ENCODE peak calls at places on chromosomes 6 and 20, in six cellular contexts. One of them, this sample, is unnamed.

GRCh38 chr6:114133816-114134215 is 162.9 kb upstream of the HDAC2 start:
- DNase-seq in DND-41: no peak
- DNase-seq in choroid plexus epithelial cell: no peak
- DNase-seq in lower lobe of right lung: no peak
- DNase-seq in stomach: no peak
- DNase-seq in endothelial cell of umbilical vein: no peak
- DNase-seq in this sample: no peak

GRCh38 chr6:121443953-121444590 is 8.6 kb downstream of the GJA1 start:
- DNase-seq in stomach: no peak
- DNase-seq in choroid plexus epithelial cell: no peak
- DNase-seq in lower lobe of right lung: no peak
- DNase-seq in DND-41: no peak
- DNase-seq in endothelial cell of umbilical vein: peak
- DNase-seq in this sample: no peak

GRCh38 chr20:32359633-32360332 is 1.7 kb downstream of the ASXL1 start:
- DNase-seq in lower lobe of right lung: no peak
- DNase-seq in endothelial cell of umbilical vein: peak
- DNase-seq in stomach: no peak
- DNase-seq in choroid plexus epithelial cell: peak
- DNase-seq in DND-41: no peak
- DNase-seq in this sample: peak

GRCh38 chr6:92820531-92820930 is 598.8 kb downstream of the EPHA7 start:
- DNase-seq in choroid plexus epithelial cell: no peak
- DNase-seq in stomach: no peak
- DNase-seq in endothelial cell of umbilical vein: no peak
- DNase-seq in DND-41: no peak
- DNase-seq in lower lobe of right lung: no peak
- DNase-seq in this sample: peak

GRCh38 chr6:20454201-20454824 is 52.6 kb downstream of the E2F3 start:
- DNase-seq in endothelial cell of umbilical vein: no peak
- DNase-seq in stomach: no peak
- DNase-seq in lower lobe of right lung: no peak
- DNase-seq in DND-41: no peak
- DNase-seq in choroid plexus epithelial cell: no peak
- DNase-seq in this sample: no peak

GRCh38 chr20:63835031-63835858 is 4.2 kb upstream of the ZBTB46 start:
- DNase-seq in lower lobe of right lung: peak
- DNase-seq in DND-41: no peak
- DNase-seq in choroid plexus epithelial cell: peak
- DNase-seq in stomach: peak
- DNase-seq in endothelial cell of umbilical vein: peak
- DNase-seq in this sample: peak

GRCh38 chr6:134249759-134250602 is 67.9 kb downstream of the SGK1 start:
- DNase-seq in DND-41: no peak
- DNase-seq in lower lobe of right lung: no peak
- DNase-seq in stomach: no peak
- DNase-seq in endothelial cell of umbilical vein: peak
- DNase-seq in choroid plexus epithelial cell: peak
- DNase-seq in this sample: no peak

GRCh38 chr6:168867247-168868102 is 386.2 kb downstream of the THBS2 start:
- DNase-seq in DND-41: no peak
- DNase-seq in stomach: no peak
- DNase-seq in choroid plexus epithelial cell: no peak
- DNase-seq in endothelial cell of umbilical vein: no peak
- DNase-seq in lower lobe of right lung: no peak
- DNase-seq in this sample: no peak

GRCh38 chr20:62723351-62723750 is 14.7 kb downstream of the NTSR1 start:
- DNase-seq in DND-41: no peak
- DNase-seq in choroid plexus epithelial cell: no peak
- DNase-seq in stomach: peak
- DNase-seq in lower lobe of right lung: peak
- DNase-seq in endothelial cell of umbilical vein: peak
- DNase-seq in this sample: no peak

GRCh38 chr6:125095501-125096301 is 57.9 kb upstream of the TPD52L1 start:
- DNase-seq in endothelial cell of umbilical vein: peak
- DNase-seq in lower lobe of right lung: no peak
- DNase-seq in stomach: no peak
- DNase-seq in DND-41: no peak
- DNase-seq in choroid plexus epithelial cell: peak
- DNase-seq in this sample: no peak

GRCh38 chr6:53691667-53692133 is 26.1 kb upstream of the KLHL31 start:
- DNase-seq in endothelial cell of umbilical vein: no peak
- DNase-seq in lower lobe of right lung: no peak
- DNase-seq in DND-41: no peak
- DNase-seq in stomach: no peak
- DNase-seq in choroid plexus epithelial cell: no peak
- DNase-seq in this sample: no peak

GRCh38 chr6:149318581-149319286 is 1.2 kb downstream of the TAB2 start:
- DNase-seq in DND-41: no peak
- DNase-seq in lower lobe of right lung: no peak
- DNase-seq in choroid plexus epithelial cell: no peak
- DNase-seq in stomach: no peak
- DNase-seq in endothelial cell of umbilical vein: peak
- DNase-seq in this sample: peak

GRCh38 chr6:160269771-160270170 is 11.2 kb upstream of the SLC22A2 start:
- DNase-seq in endothelial cell of umbilical vein: no peak
- DNase-seq in DND-41: no peak
- DNase-seq in stomach: no peak
- DNase-seq in lower lobe of right lung: no peak
- DNase-seq in choroid plexus epithelial cell: no peak
- DNase-seq in this sample: no peak

GRCh38 chr6:158475344-158476302 is 84.3 kb upstream of the TMEM181 start:
- DNase-seq in DND-41: no peak
- DNase-seq in lower lobe of right lung: no peak
- DNase-seq in stomach: peak
- DNase-seq in choroid plexus epithelial cell: peak
- DNase-seq in endothelial cell of umbilical vein: peak
- DNase-seq in this sample: peak

GRCh38 chr20:19495905-19496703 is 262.0 kb upstream of the RIN2 start:
- DNase-seq in lower lobe of right lung: no peak
- DNase-seq in endothelial cell of umbilical vein: no peak
- DNase-seq in stomach: no peak
- DNase-seq in DND-41: no peak
- DNase-seq in choroid plexus epithelial cell: peak
- DNase-seq in this sample: no peak

DNA sequence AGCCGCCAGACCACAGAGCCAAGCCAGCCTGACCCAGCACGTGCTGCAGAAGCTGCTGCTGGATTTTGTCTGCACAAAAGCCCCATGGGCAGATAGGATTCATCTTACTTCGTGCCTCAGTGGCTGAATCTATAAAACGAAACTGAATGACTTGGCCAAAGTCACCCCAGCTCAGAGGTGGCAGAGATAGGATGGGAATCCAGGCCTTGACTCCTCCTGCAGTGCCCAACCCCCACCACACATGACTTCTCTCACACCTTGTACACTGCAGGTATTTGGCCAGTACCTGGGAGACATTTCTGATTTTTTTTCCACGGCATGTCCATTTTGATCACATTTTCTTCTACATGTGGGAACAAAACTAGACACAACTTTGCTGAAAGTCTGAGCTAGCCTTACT is 182.1 kb downstream of the ANKRD60 start:
- DNase-seq in choroid plexus epithelial cell: no peak
- DNase-seq in endothelial cell of umbilical vein: no peak
- DNase-seq in lower lobe of right lung: no peak
- DNase-seq in DND-41: no peak
- DNase-seq in stomach: no peak
- DNase-seq in this sample: no peak
- H3K4me3 ChIP-seq in choroid plexus epithelial cell: no peak
- H3K4me3 ChIP-seq in endothelial cell of umbilical vein: no peak
- H3K4me3 ChIP-seq in lower lobe of right lung: no peak
- H3K4me3 ChIP-seq in DND-41: no peak
- H3K4me3 ChIP-seq in stomach: no peak
- H3K4me3 ChIP-seq in this sample: no peak

DNA sequence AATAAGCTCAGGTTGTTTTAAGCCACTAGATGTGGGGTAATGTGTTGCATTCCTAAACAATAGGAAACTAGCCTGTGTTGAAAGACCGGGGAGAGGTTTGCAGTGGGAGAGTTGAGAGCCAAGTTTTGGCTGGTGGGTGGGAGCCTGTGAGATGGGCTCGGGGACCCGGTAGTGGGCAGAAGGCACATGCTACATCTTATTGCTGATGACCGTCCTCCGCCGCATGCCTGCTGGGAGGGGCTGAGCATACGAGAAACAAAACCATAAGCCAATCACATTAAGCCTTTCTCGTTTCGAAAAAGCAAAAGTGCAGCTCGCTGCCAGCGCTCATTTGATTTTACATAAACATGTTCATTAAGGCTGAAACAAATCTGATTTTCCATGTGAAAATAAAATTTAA is 57.4 kb upstream of the MPC1 start:
- DNase-seq in DND-41: no peak
- DNase-seq in endothelial cell of umbilical vein: no peak
- DNase-seq in stomach: no peak
- DNase-seq in lower lobe of right lung: no peak
- DNase-seq in choroid plexus epithelial cell: no peak
- DNase-seq in this sample: no peak
- TF ChIP-seq CTCF in DND-41: no peak
- TF ChIP-seq CTCF in endothelial cell of umbilical vein: no peak
- TF ChIP-seq CTCF in stomach: no peak
- TF ChIP-seq CTCF in lower lobe of right lung: no peak
- TF ChIP-seq CTCF in choroid plexus epithelial cell: no peak
- TF ChIP-seq CTCF in this sample: no peak

GRCh38 chr20:47785321-47785899 is at the start of gene SULF2:
- DNase-seq in lower lobe of right lung: no peak
- DNase-seq in choroid plexus epithelial cell: no peak
- DNase-seq in DND-41: no peak
- DNase-seq in stomach: peak
- DNase-seq in endothelial cell of umbilical vein: no peak
- DNase-seq in this sample: peak

GRCh38 chr20:47785900-47786762 is 850 bp upstream of the SULF2 start:
- DNase-seq in DND-41: no peak
- DNase-seq in choroid plexus epithelial cell: peak
- DNase-seq in lower lobe of right lung: no peak
- DNase-seq in stomach: peak
- DNase-seq in endothelial cell of umbilical vein: peak
- DNase-seq in this sample: peak

GRCh38 chr20:47788741-47789080 is 3.4 kb upstream of the SULF2 start:
- DNase-seq in lower lobe of right lung: no peak
- DNase-seq in endothelial cell of umbilical vein: no peak
- DNase-seq in DND-41: no peak
- DNase-seq in stomach: no peak
- DNase-seq in choroid plexus epithelial cell: no peak
- DNase-seq in this sample: no peak

GRCh38 chr20:47784599-47785320 is 521 bp downstream of the SULF2 start:
- DNase-seq in choroid plexus epithelial cell: peak
- DNase-seq in stomach: no peak
- DNase-seq in DND-41: no peak
- DNase-seq in lower lobe of right lung: no peak
- DNase-seq in endothelial cell of umbilical vein: peak
- DNase-seq in this sample: peak

DNA sequence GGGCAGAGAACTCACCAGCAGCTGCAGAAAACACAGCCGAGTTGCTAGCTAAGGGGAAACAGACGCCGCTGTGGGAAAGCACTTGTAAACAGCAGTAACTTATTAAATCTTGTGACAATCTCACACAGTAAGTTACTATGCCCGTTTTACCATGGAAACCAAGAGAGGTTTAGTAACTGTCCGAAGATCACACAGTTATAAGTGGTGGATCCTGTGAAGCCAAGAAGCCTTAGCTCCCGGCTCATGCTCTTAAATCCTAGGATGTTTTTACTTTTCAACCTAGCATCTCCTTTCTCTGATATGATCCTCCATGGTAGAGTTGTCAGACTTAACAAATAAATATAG is 1.5 kb upstream of the SULF2 start:
- DNase-seq in choroid plexus epithelial cell: no peak
- DNase-seq in DND-41: no peak
- DNase-seq in stomach: no peak
- DNase-seq in lower lobe of right lung: no peak
- DNase-seq in endothelial cell of umbilical vein: no peak
- DNase-seq in this sample: no peak
- H3K4me3 ChIP-seq in choroid plexus epithelial cell: peak
- H3K4me3 ChIP-seq in DND-41: no peak
- H3K4me3 ChIP-seq in stomach: peak
- H3K4me3 ChIP-seq in lower lobe of right lung: peak
- H3K4me3 ChIP-seq in endothelial cell of umbilical vein: no peak
- H3K4me3 ChIP-seq in this sample: no peak

GRCh38 chr6:49546371-49546770 is 4.1 kb upstream of the C6orf141 start:
- DNase-seq in endothelial cell of umbilical vein: no peak
- DNase-seq in stomach: no peak
- DNase-seq in lower lobe of right lung: no peak
- DNase-seq in DND-41: no peak
- DNase-seq in choroid plexus epithelial cell: no peak
- DNase-seq in this sample: peak

GRCh38 chr6:49549691-49550412 is 616 bp upstream of the C6orf141 start:
- DNase-seq in lower lobe of right lung: no peak
- DNase-seq in DND-41: no peak
- DNase-seq in choroid plexus epithelial cell: no peak
- DNase-seq in endothelial cell of umbilical vein: peak
- DNase-seq in stomach: no peak
- DNase-seq in this sample: no peak

GRCh38 chr6:49550413-49551125 is at the start of gene C6orf141:
- DNase-seq in endothelial cell of umbilical vein: peak
- DNase-seq in stomach: peak
- DNase-seq in lower lobe of right lung: peak
- DNase-seq in choroid plexus epithelial cell: peak
- DNase-seq in DND-41: no peak
- DNase-seq in this sample: peak

GRCh38 chr6:49551126-49551865 is 828 bp downstream of the C6orf141 start:
- DNase-seq in lower lobe of right lung: no peak
- DNase-seq in endothelial cell of umbilical vein: peak
- DNase-seq in stomach: no peak
- DNase-seq in choroid plexus epithelial cell: peak
- DNase-seq in DND-41: no peak
- DNase-seq in this sample: peak

GRCh38 chr6:49548613-49549304 is 1.7 kb upstream of the C6orf141 start:
- DNase-seq in endothelial cell of umbilical vein: no peak
- DNase-seq in DND-41: no peak
- DNase-seq in lower lobe of right lung: no peak
- DNase-seq in choroid plexus epithelial cell: no peak
- DNase-seq in stomach: no peak
- DNase-seq in this sample: no peak
- TF ChIP-seq CTCF in endothelial cell of umbilical vein: no peak
- TF ChIP-seq CTCF in DND-41: no peak
- TF ChIP-seq CTCF in lower lobe of right lung: no peak
- TF ChIP-seq CTCF in choroid plexus epithelial cell: peak
- TF ChIP-seq CTCF in stomach: no peak
- TF ChIP-seq CTCF in this sample: no peak

DNA sequence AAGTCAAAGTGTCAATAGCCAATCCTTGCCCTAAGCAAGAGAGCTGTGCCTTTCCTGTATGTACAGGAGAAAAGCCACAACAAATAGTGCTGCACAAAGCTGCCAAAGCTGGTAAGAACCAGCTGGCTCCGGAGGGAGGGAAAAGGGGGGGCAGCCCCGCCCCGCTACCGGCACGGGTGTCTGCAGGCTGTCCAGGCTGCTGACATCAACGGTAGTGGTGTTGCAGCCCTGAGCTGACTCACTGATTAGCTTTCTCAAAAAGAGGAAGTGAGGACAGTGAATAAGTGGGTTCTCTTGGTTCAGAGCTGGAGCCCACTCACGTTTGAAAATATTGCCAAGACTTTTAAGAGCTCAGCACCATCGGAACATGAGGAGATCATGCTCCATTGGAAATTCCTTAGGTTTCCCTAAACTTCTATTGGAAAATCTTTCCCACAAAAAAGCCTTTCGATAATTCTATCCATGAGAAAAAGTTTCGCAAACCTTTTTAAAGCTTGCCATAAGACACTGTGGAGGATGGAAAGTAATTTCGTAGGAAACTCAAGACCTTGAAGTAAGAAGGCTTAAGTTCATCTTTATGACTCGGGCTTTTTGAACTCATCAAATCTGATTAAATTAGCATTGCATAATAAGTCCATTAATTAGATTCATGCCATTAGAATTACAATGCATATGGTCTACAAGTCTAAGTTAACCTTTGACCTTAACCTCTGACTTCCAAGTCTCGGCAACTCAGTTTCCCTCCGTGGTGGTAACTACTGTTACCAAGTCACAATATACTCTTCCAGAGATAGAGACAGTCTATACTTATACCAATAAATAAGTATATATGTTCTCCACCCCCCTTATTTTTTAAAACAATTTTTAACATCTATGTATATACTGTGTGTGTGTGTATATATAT is 67.0 kb downstream of the TNFRSF21 start:
- DNase-seq in lower lobe of right lung: peak
- DNase-seq in endothelial cell of umbilical vein: peak
- DNase-seq in stomach: peak
- DNase-seq in DND-41: peak
- DNase-seq in choroid plexus epithelial cell: peak
- DNase-seq in this sample: peak
- H3K4me3 ChIP-seq in lower lobe of right lung: no peak
- H3K4me3 ChIP-seq in endothelial cell of umbilical vein: no peak
- H3K4me3 ChIP-seq in stomach: no peak
- H3K4me3 ChIP-seq in DND-41: no peak
- H3K4me3 ChIP-seq in choroid plexus epithelial cell: no peak
- H3K4me3 ChIP-seq in this sample: no peak